ENCODE peak calls at places on chromosomes 16 and 17, in four cellular contexts. K is stomach, V is IMR-90, A is vagina. H is an unnamed sample.
A peak's percentile ranks its signal among the peaks of the same experiment; 100 is the strongest.

GRCh38 chr16:87382023-87382785 is 1.4 kb downstream of the FBXO31 start:
- DNase-seq in K (no peak), V (no peak), A (no peak), H (no peak)

GRCh38 chr17:28958820-28959455 is 7.6 kb upstream of the PHF12 start:
- DNase-seq in K (no peak), V (no peak), A (peak; percentile 67), H (no peak)

GRCh38 chr17:20066253-20066652 is 57.1 kb downstream of the SPECC1 start:
- DNase-seq in K (peak; percentile 55), V (peak; percentile 80), A (no peak), H (peak; percentile 62)

GRCh38 chr17:39808409-39808997 is 55.6 kb downstream of the IKZF3 start:
- DNase-seq in K (no peak), V (no peak), A (no peak), H (no peak)

GRCh38 chr17:31903401-31903800 is 1.9 kb upstream of the UTP6 start:
- DNase-seq in K (no peak), V (no peak), A (no peak), H (no peak)

GRCh38 chr17:21211825-21212479 is 2.0 kb downstream of the TMEM11 start:
- DNase-seq in K (no peak), V (no peak), A (no peak), H (no peak)

GRCh38 chr16:12971216-12971615 is 69.8 kb downstream of the SHISA9 start:
- DNase-seq in K (peak; percentile 26), V (no peak), A (no peak), H (no peak)

GRCh38 chr16:59400830-59401229 is 666.7 kb upstream of the GOT2 start:
- DNase-seq in K (no peak), V (no peak), A (no peak), H (no peak)

GRCh38 chr17:48645639-48646182 is 19.6 kb upstream of the HOXB9 start:
- DNase-seq in K (no peak), V (no peak), A (no peak), H (no peak)

GRCh38 chr17:18938692-18939023 is 13.3 kb upstream of the SLC5A10 start:
- DNase-seq in K (no peak), V (no peak), A (no peak), H (no peak)

GRCh38 chr17:21419299-21420239 is 43.4 kb downstream of the KCNJ12 start:
- DNase-seq in K (no peak), V (no peak), A (no peak), H (no peak)

GRCh38 chr17:67421869-67422273 is 44.8 kb downstream of the PITPNC1 start:
- DNase-seq in K (no peak), V (peak; percentile 98), A (no peak), H (peak; percentile 96)

GRCh38 chr17:68733241-68734176 is 132.3 kb upstream of the FAM20A start:
- DNase-seq in K (peak; percentile 30), V (peak; percentile 72), A (no peak), H (no peak)

GRCh38 chr17:29614345-29615047 is 8.2 kb downstream of the CORO6 start:
- DNase-seq in K (no peak), V (no peak), A (no peak), H (no peak)

GRCh38 chr17:327971-328370 is 24.6 kb downstream of the RPH3AL start:
- DNase-seq in K (no peak), V (no peak), A (no peak), H (no peak)

GRCh38 chr17:880871-881269 is 98.7 kb downstream of the NXN start:
- DNase-seq in K (no peak), V (no peak), A (no peak), H (no peak)

GRCh38 chr17:67376509-67376891 is 581 bp upstream of the PITPNC1 start:
- DNase-seq in K (peak; percentile 43), V (peak; percentile 59), A (no peak), H (no peak)

GRCh38 chr17:78769200-78769773 is 12.8 kb downstream of the CYTH1 start:
- DNase-seq in K (no peak), V (no peak), A (no peak), H (no peak)
- TF ChIP-seq CTCF in K (no peak), V (no peak), A (no peak), H (no peak)

DNA sequence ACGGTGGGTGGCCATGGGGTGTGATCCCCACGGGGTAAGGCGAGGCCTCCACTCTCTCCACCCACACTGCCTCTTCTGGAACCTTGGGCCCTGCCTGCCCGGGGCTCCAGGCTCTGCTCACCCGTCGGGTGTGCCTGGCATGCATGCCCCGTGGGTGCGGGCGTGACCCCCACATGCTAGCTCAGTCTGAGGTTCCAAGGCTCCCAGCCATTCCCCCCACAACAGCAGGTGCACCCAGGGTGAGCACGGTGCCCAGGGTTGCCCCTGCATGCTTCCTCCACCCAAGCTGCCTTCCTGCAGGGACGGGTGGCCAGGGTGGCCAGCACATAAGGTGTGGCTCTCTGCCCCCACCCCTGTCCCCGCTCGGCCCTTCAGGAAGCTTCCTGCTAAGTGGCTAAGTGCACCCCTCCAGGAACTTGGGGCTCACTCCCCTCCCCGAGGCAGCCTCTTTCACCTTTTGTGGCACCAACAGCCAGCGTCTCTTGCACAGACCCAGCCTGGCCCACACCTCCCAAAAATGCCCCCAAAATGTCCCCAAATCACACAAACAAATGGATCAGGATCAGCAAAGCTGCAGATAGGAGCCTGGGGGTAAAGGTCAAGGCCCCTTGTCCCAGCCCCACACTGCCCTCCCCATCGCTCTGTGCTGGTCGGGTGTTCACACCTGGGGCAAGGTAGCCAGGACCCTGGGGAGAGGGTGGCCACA is 21.4 kb upstream of the PVALEF start:
- DNase-seq in K (no peak), V (no peak), A (no peak), H (no peak)
- H3K4me1 ChIP-seq in K (peaks cover 11% of the 10 kb centered on the region), V (no peaks in the 10 kb centered on the region), A (peaks cover 10% of the 10 kb centered on the region), H (no peaks in the 10 kb centered on the region)

DNA sequence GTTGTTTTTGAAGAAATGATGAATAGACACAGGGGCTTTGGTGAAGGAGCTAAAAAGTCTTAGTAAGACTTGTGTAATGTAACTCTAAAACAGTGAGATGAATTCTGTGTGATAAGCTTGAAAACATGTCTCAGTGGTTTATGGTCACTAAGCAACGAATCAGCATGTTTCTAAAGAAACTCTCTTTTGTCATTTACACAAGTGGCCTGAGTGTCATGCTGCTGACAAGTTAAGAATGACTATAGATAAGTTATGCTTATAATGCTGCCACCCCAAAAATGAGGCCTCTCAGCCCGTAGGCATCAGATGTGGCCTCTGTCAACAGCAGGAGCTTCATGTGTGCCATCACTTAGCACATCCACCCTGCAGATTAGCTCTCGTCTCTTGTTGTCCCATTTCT is 8.7 kb downstream of the COX10 start:
- DNase-seq in K (no peak), V (no peak), A (no peak), H (no peak)
- H3K4me3 ChIP-seq in K (no peak overlapping the region), V (no peak overlapping the region), A (no peak overlapping the region), H (no peak overlapping the region)

GRCh38 chr16:24906901-24907300 is 61.1 kb downstream of the SLC5A11 start:
- DNase-seq in K (no peak), V (no peak), A (no peak), H (no peak)

GRCh38 chr16:24909856-24910255 is 64.1 kb downstream of the SLC5A11 start:
- DNase-seq in K (no peak), V (no peak), A (no peak), H (no peak)

GRCh38 chr16:24908716-24909115 is 63.0 kb downstream of the SLC5A11 start:
- DNase-seq in K (no peak), V (no peak), A (no peak), H (no peak)

GRCh38 chr16:24906199-24906808 is 60.5 kb downstream of the SLC5A11 start:
- DNase-seq in K (no peak), V (peak; percentile 26), A (no peak), H (no peak)
- TF ChIP-seq CTCF in K (no peak), V (peak; percentile 48), A (no peak), H (peak; percentile 77)

GRCh38 chr16:57273826-57274225 is 10.6 kb downstream of the PLLP start:
- DNase-seq in K (no peak), V (no peak), A (no peak), H (no peak)
- H3K4me1 ChIP-seq in K (peaks cover 39% of the 10 kb centered on the region), V (no peaks in the 10 kb centered on the region), A (peaks cover 16% of the 10 kb centered on the region), H (no peaks in the 10 kb centered on the region)

DNA sequence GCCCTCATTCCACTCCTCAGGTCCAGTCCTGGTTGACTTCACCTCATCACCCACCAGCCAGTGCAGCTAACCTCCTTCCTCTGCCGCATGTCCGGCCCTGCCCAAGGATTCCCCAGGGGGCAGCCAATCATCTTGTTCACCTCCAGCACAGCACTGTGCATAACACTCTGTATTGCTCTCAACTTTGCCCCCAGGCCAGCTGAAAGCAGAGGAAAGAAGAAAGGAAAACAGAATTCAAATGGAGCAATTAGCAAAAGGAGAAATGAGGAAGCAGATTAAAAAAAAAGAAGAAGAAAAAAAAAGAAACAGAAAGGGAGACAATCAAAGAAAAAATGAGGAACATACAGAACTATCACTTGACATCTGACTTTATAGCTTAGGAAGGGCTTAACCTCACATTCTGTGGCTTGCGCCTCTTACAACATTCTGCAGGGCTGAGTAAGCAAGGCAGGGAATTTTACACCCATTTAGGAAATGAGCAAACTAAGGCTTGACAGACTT is 26.1 kb downstream of the GAS7 start:
- DNase-seq in K (no peak), V (peak; percentile 37), A (no peak), H (no peak)
- H3K4me3 ChIP-seq in K (no peak overlapping the region), V (no peak overlapping the region), A (no peak overlapping the region), H (no peak overlapping the region)

H was measured in Panc1.